ENCODE peak calls at places on chromosomes 3 and 15, in six cellular contexts. One of them, this sample, is unnamed.
A peak's percentile ranks its signal among the peaks of the same experiment; 100 is the strongest.

GRCh38 chr3:53114011-53114400 is 16.2 kb downstream of the RFT1 start:
- DNase-seq in fibroblast of villous mesenchyme: peak; percentile 79
- DNase-seq in Calu3: peak; percentile 85
- DNase-seq in WERI-Rb-1: peak; percentile 85
- DNase-seq in ovary: peak; percentile 82
- DNase-seq in cardiac fibroblast: peak; percentile 85
- DNase-seq in this sample: peak; percentile 84

GRCh38 chr3:52568066-52568465 is 31.7 kb downstream of the UQCC5 start:
- DNase-seq in Calu3: no peak
- DNase-seq in fibroblast of villous mesenchyme: no peak
- DNase-seq in WERI-Rb-1: no peak
- DNase-seq in cardiac fibroblast: no peak
- DNase-seq in ovary: no peak
- DNase-seq in this sample: no peak

GRCh38 chr3:61955483-61955882 is 394.1 kb downstream of the PTPRG start:
- DNase-seq in Calu3: no peak
- DNase-seq in cardiac fibroblast: peak; percentile 62
- DNase-seq in ovary: no peak
- DNase-seq in fibroblast of villous mesenchyme: no peak
- DNase-seq in WERI-Rb-1: no peak
- DNase-seq in this sample: no peak

GRCh38 chr3:183844606-183845005 is 19.2 kb upstream of the MAP6D1 start:
- DNase-seq in ovary: no peak
- DNase-seq in WERI-Rb-1: no peak
- DNase-seq in cardiac fibroblast: peak; percentile 79
- DNase-seq in Calu3: no peak
- DNase-seq in fibroblast of villous mesenchyme: peak; percentile 83
- DNase-seq in this sample: no peak

GRCh38 chr3:11476814-11477213 is 166.9 kb downstream of the VGLL4 start:
- DNase-seq in cardiac fibroblast: no peak
- DNase-seq in WERI-Rb-1: no peak
- DNase-seq in Calu3: no peak
- DNase-seq in fibroblast of villous mesenchyme: no peak
- DNase-seq in ovary: no peak
- DNase-seq in this sample: no peak

GRCh38 chr3:16704938-16705337 is 99.7 kb upstream of the DAZL start:
- DNase-seq in ovary: no peak
- DNase-seq in cardiac fibroblast: no peak
- DNase-seq in Calu3: no peak
- DNase-seq in fibroblast of villous mesenchyme: no peak
- DNase-seq in WERI-Rb-1: no peak
- DNase-seq in this sample: no peak

GRCh38 chr3:5210926-5211325 is 23.4 kb downstream of the EDEM1 start:
- DNase-seq in Calu3: no peak
- DNase-seq in fibroblast of villous mesenchyme: no peak
- DNase-seq in cardiac fibroblast: no peak
- DNase-seq in ovary: no peak
- DNase-seq in WERI-Rb-1: no peak
- DNase-seq in this sample: no peak

GRCh38 chr3:29937185-29937584 is 656.3 kb downstream of the RBMS3 start:
- DNase-seq in ovary: no peak
- DNase-seq in Calu3: no peak
- DNase-seq in cardiac fibroblast: peak; percentile 53
- DNase-seq in WERI-Rb-1: no peak
- DNase-seq in fibroblast of villous mesenchyme: no peak
- DNase-seq in this sample: no peak

GRCh38 chr3:173690542-173690941 is 293.0 kb downstream of the NLGN1 start:
- DNase-seq in fibroblast of villous mesenchyme: no peak
- DNase-seq in ovary: no peak
- DNase-seq in WERI-Rb-1: no peak
- DNase-seq in cardiac fibroblast: peak; percentile 1
- DNase-seq in Calu3: peak; percentile 34
- DNase-seq in this sample: no peak

GRCh38 chr3:177758131-177758530 is 560.8 kb upstream of the TBL1XR1 start:
- DNase-seq in fibroblast of villous mesenchyme: peak; percentile 30
- DNase-seq in Calu3: no peak
- DNase-seq in cardiac fibroblast: peak; percentile 24
- DNase-seq in ovary: no peak
- DNase-seq in WERI-Rb-1: no peak
- DNase-seq in this sample: no peak

GRCh38 chr3:177478170-177478859 is 281.0 kb upstream of the TBL1XR1 start:
- DNase-seq in fibroblast of villous mesenchyme: peak; percentile 99
- DNase-seq in cardiac fibroblast: peak; percentile 100
- DNase-seq in ovary: no peak
- DNase-seq in WERI-Rb-1: no peak
- DNase-seq in Calu3: peak; percentile 77
- DNase-seq in this sample: no peak

GRCh38 chr3:155015776-155016451 is 64.2 kb upstream of the MME start:
- DNase-seq in WERI-Rb-1: no peak
- DNase-seq in fibroblast of villous mesenchyme: no peak
- DNase-seq in Calu3: no peak
- DNase-seq in ovary: no peak
- DNase-seq in cardiac fibroblast: no peak
- DNase-seq in this sample: no peak

GRCh38 chr15:70133296-70133695 is 35.6 kb upstream of the TLE3 start:
- DNase-seq in cardiac fibroblast: no peak
- DNase-seq in Calu3: no peak
- DNase-seq in ovary: no peak
- DNase-seq in fibroblast of villous mesenchyme: no peak
- DNase-seq in WERI-Rb-1: no peak
- DNase-seq in this sample: no peak

GRCh38 chr15:94653071-94653470 is 421.7 kb downstream of the MCTP2 start:
- DNase-seq in cardiac fibroblast: no peak
- DNase-seq in ovary: no peak
- DNase-seq in WERI-Rb-1: no peak
- DNase-seq in Calu3: no peak
- DNase-seq in fibroblast of villous mesenchyme: no peak
- DNase-seq in this sample: no peak

GRCh38 chr3:52091566-52092290 is 35.4 kb upstream of the DUSP7 start:
- DNase-seq in Calu3: no peak
- DNase-seq in cardiac fibroblast: peak; percentile 49
- DNase-seq in ovary: no peak
- DNase-seq in WERI-Rb-1: no peak
- DNase-seq in fibroblast of villous mesenchyme: peak; percentile 48
- DNase-seq in this sample: no peak

GRCh38 chr3:159069076-159069475 is 267.2 kb downstream of the MFSD1 start:
- DNase-seq in cardiac fibroblast: no peak
- DNase-seq in fibroblast of villous mesenchyme: no peak
- DNase-seq in Calu3: no peak
- DNase-seq in ovary: no peak
- DNase-seq in WERI-Rb-1: no peak
- DNase-seq in this sample: no peak

GRCh38 chr3:125161607-125162219 is 50.8 kb downstream of the SLC12A8 start:
- DNase-seq in Calu3: no peak
- DNase-seq in cardiac fibroblast: no peak
- DNase-seq in fibroblast of villous mesenchyme: no peak
- DNase-seq in WERI-Rb-1: no peak
- DNase-seq in ovary: no peak
- DNase-seq in this sample: no peak

GRCh38 chr3:66863205-66864135 is 134.6 kb upstream of the KBTBD8 start:
- DNase-seq in ovary: no peak
- DNase-seq in cardiac fibroblast: no peak
- DNase-seq in fibroblast of villous mesenchyme: no peak
- DNase-seq in Calu3: no peak
- DNase-seq in WERI-Rb-1: no peak
- DNase-seq in this sample: no peak

DNA sequence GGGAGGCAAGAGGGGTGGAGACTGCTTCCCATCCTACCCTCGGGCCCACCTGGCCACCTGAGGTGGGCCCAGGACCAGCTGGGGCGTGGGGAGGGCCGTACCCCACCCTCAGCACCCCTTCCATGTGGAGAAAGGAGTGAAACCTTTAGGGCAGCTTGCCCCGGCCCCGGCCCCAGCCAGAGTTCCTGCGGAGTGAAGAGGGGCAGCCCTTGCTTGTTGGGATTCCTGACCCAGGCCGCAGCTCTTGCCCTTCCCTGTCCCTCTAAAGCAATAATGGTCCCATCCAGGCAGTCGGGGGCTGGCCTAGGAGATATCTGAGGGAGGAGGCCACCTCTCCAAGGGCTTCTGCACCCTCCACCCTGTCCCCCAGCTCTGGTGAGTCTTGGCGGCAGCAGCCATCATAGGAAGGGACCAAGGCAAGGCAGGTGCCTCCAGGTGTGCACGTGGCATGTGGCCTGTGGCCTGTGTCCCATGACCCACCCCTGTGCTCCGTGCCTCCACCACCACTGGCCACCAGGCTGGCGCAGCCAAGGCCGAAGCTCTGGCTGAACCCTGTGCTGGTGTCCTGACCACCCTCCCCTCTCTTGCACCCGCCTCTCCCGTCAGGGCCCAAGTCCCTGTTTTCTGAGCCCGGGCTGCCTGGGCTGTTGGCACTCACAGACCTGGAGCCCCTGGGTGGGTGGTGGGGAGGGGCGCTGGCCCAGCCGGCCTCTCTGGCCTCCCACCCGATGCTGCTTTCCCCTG is 2.2 kb upstream of the FES start:
- DNase-seq in ovary: no peak
- DNase-seq in fibroblast of villous mesenchyme: no peak
- DNase-seq in cardiac fibroblast: no peak
- DNase-seq in Calu3: no peak
- DNase-seq in WERI-Rb-1: no peak
- DNase-seq in this sample: no peak
- TF ChIP-seq CTCF in ovary: no peak
- TF ChIP-seq CTCF in fibroblast of villous mesenchyme: no peak
- TF ChIP-seq CTCF in cardiac fibroblast: no peak
- TF ChIP-seq CTCF in Calu3: no peak
- TF ChIP-seq CTCF in WERI-Rb-1: no peak
- TF ChIP-seq CTCF in this sample: no peak

GRCh38 chr15:48409623-48410022 is 78.4 kb downstream of the DUT start:
- DNase-seq in fibroblast of villous mesenchyme: no peak
- DNase-seq in WERI-Rb-1: no peak
- DNase-seq in cardiac fibroblast: no peak
- DNase-seq in Calu3: no peak
- DNase-seq in ovary: no peak
- DNase-seq in this sample: no peak

GRCh38 chr15:48408337-48408736 is 77.1 kb downstream of the DUT start:
- DNase-seq in cardiac fibroblast: no peak
- DNase-seq in ovary: no peak
- DNase-seq in fibroblast of villous mesenchyme: no peak
- DNase-seq in WERI-Rb-1: no peak
- DNase-seq in Calu3: no peak
- DNase-seq in this sample: no peak

GRCh38 chr15:48402778-48403177 is 71.5 kb downstream of the DUT start:
- DNase-seq in Calu3: no peak
- DNase-seq in WERI-Rb-1: no peak
- DNase-seq in ovary: no peak
- DNase-seq in fibroblast of villous mesenchyme: no peak
- DNase-seq in cardiac fibroblast: peak; percentile 58
- DNase-seq in this sample: no peak

GRCh38 chr15:48406240-48406891 is 75.1 kb downstream of the DUT start:
- DNase-seq in WERI-Rb-1: no peak
- DNase-seq in Calu3: no peak
- DNase-seq in ovary: no peak
- DNase-seq in cardiac fibroblast: no peak
- DNase-seq in fibroblast of villous mesenchyme: no peak
- DNase-seq in this sample: no peak

GRCh38 chr15:48406911-48407310 is 75.7 kb downstream of the DUT start:
- DNase-seq in WERI-Rb-1: no peak
- DNase-seq in Calu3: no peak
- DNase-seq in ovary: no peak
- DNase-seq in fibroblast of villous mesenchyme: no peak
- DNase-seq in cardiac fibroblast: no peak
- DNase-seq in this sample: no peak
- TF ChIP-seq CTCF in WERI-Rb-1: peak; percentile 18
- TF ChIP-seq CTCF in Calu3: no peak
- TF ChIP-seq CTCF in ovary: no peak
- TF ChIP-seq CTCF in fibroblast of villous mesenchyme: peak; percentile 43
- TF ChIP-seq CTCF in cardiac fibroblast: peak; percentile 52
- TF ChIP-seq CTCF in this sample: no peak

GRCh38 chr3:123342631-123343080 is 106.2 kb downstream of the ADCY5 start:
- DNase-seq in Calu3: no peak
- DNase-seq in WERI-Rb-1: no peak
- DNase-seq in cardiac fibroblast: no peak
- DNase-seq in ovary: peak; percentile 28
- DNase-seq in fibroblast of villous mesenchyme: no peak
- DNase-seq in this sample: no peak

GRCh38 chr3:123344175-123344908 is 104.5 kb downstream of the ADCY5 start:
- DNase-seq in fibroblast of villous mesenchyme: peak; percentile 17
- DNase-seq in ovary: peak; percentile 15
- DNase-seq in Calu3: no peak
- DNase-seq in cardiac fibroblast: peak; percentile 77
- DNase-seq in WERI-Rb-1: peak; percentile 4
- DNase-seq in this sample: no peak

GRCh38 chr3:123343296-123344174 is 105.4 kb downstream of the ADCY5 start:
- DNase-seq in WERI-Rb-1: no peak
- DNase-seq in Calu3: no peak
- DNase-seq in ovary: peak; percentile 36
- DNase-seq in fibroblast of villous mesenchyme: no peak
- DNase-seq in cardiac fibroblast: no peak
- DNase-seq in this sample: no peak

GRCh38 chr3:123339302-123339701 is 109.6 kb downstream of the ADCY5 start:
- DNase-seq in ovary: peak; percentile 18
- DNase-seq in cardiac fibroblast: no peak
- DNase-seq in fibroblast of villous mesenchyme: no peak
- DNase-seq in Calu3: no peak
- DNase-seq in WERI-Rb-1: no peak
- DNase-seq in this sample: no peak

GRCh38 chr3:123341871-123342630 is 106.8 kb downstream of the ADCY5 start:
- DNase-seq in WERI-Rb-1: peak; percentile 16
- DNase-seq in ovary: peak; percentile 31
- DNase-seq in fibroblast of villous mesenchyme: no peak
- DNase-seq in cardiac fibroblast: no peak
- DNase-seq in Calu3: no peak
- DNase-seq in this sample: no peak
- TF ChIP-seq CTCF in WERI-Rb-1: peak; percentile 23
- TF ChIP-seq CTCF in ovary: no peak
- TF ChIP-seq CTCF in fibroblast of villous mesenchyme: no peak
- TF ChIP-seq CTCF in cardiac fibroblast: no peak
- TF ChIP-seq CTCF in Calu3: no peak
- TF ChIP-seq CTCF in this sample: no peak

DNA sequence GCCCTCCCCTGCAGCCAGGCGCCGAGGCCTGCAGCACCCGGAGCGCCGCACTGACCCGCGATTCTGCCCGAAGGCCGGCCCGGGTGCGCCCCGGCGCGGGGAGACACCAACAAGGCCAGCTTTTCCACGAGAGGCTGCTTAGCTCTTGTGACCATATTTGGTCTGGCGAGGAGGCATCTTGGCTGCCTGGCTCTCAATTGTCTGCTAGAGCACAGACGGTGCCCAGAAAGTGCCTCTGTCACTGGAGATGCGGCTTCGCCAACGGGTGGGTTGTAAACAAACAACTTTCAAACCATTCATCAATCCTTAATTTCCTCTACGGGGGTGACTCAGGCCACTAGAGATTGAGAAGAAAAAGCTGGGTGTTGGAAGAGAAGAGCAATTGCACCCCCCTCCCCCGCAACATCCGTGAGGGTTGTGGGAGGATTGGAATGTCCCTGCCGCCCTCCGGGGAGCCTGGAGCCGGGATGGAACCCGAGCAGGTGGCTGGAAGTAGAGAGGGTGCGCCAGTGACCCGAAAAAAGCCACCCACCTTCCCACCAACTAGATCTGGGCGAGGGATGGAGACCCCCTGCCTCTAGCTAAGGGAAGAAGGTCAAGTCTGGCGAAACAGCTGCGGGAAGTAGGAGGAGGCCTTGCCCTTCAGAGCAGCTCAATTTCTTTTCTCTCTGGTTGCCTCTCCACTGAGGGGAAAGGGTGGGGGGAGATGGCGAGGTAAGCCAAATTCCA is 783 bp upstream of the WWTR1 start:
- DNase-seq in fibroblast of villous mesenchyme: peak; percentile 86
- DNase-seq in Calu3: peak; percentile 84
- DNase-seq in ovary: peak; percentile 86
- DNase-seq in cardiac fibroblast: peak; percentile 90
- DNase-seq in WERI-Rb-1: peak; percentile 19
- DNase-seq in this sample: peak; percentile 69
- TF ChIP-seq CTCF in fibroblast of villous mesenchyme: peak; percentile 23
- TF ChIP-seq CTCF in Calu3: no peak
- TF ChIP-seq CTCF in ovary: no peak
- TF ChIP-seq CTCF in cardiac fibroblast: peak; percentile 8
- TF ChIP-seq CTCF in WERI-Rb-1: no peak
- TF ChIP-seq CTCF in this sample: no peak

GRCh38 chr3:167740961-167741587 is 5.6 kb downstream of the SERPINI1 start:
- DNase-seq in WERI-Rb-1: peak; percentile 62
- DNase-seq in Calu3: peak; percentile 64
- DNase-seq in ovary: no peak
- DNase-seq in cardiac fibroblast: peak; percentile 60
- DNase-seq in fibroblast of villous mesenchyme: peak; percentile 50
- DNase-seq in this sample: peak; percentile 30
- TF ChIP-seq CTCF in WERI-Rb-1: peak; percentile 69
- TF ChIP-seq CTCF in Calu3: peak; percentile 59
- TF ChIP-seq CTCF in ovary: no peak
- TF ChIP-seq CTCF in cardiac fibroblast: peak; percentile 58
- TF ChIP-seq CTCF in fibroblast of villous mesenchyme: peak; percentile 69
- TF ChIP-seq CTCF in this sample: peak; percentile 51

This sample was measured in nephron progenitor cell.